ENCODE peak calls at places on chromosome 4, in ten cellular contexts. Z is HepG2, I is endothelial cell of umbilical vein, P is HCT116, N is PC-3, Y is MM.1S, J is neuronal stem cell, H is K562, V is SK-N-SH, R is kidney. G is an unnamed sample.
A peak's percentile ranks its signal among the peaks of the same experiment; 100 is the strongest.

GRCh38 chr4:90575371-90575770 is 448.2 kb downstream of the CCSER1 start:
- DNase-seq in Z (no peak), I (no peak), P (no peak), N (peak; percentile 32), Y (no peak), J (no peak), H (no peak), V (no peak), R (no peak), G (no peak)

GRCh38 chr4:176191974-176192373 is 3.4 kb downstream of the SPATA4 start:
- DNase-seq in Z (no peak), I (peak; percentile 71), P (no peak), N (peak; percentile 33), Y (no peak), J (no peak), H (no peak), V (peak; percentile 32), R (no peak), G (no peak)

GRCh38 chr4:166293551-166293950 is 420.5 kb downstream of the TLL1 start:
- DNase-seq in Z (no peak), I (peak; percentile 24), P (no peak), N (peak; percentile 28), Y (no peak), J (no peak), H (no peak), V (no peak), R (no peak), G (no peak)

GRCh38 chr4:21992330-21992729 is 43.8 kb upstream of the KCNIP4 start:
- DNase-seq in Z (no peak), I (no peak), P (no peak), N (no peak), Y (no peak), J (no peak), H (no peak), V (no peak), R (no peak), G (no peak)

GRCh38 chr4:155426953-155427352 is 50.2 kb upstream of the MAP9 start:
- DNase-seq in Z (no peak), I (no peak), P (no peak), N (no peak), Y (no peak), J (no peak), H (no peak), V (no peak), R (no peak), G (no peak)

GRCh38 chr4:112170451-112170993 is 25.3 kb downstream of the FAM241A start:
- DNase-seq in Z (peak; percentile 43), I (peak; percentile 74), P (peak; percentile 94), N (peak; percentile 78), Y (no peak), J (no peak), H (peak; percentile 84), V (no peak), R (no peak), G (no peak)

GRCh38 chr4:13920901-13921300 is 293.4 kb upstream of the BOD1L1 start:
- DNase-seq in Z (peak; percentile 16), I (peak; percentile 93), P (no peak), N (peak; percentile 97), Y (no peak), J (no peak), H (peak; percentile 1), V (no peak), R (no peak), G (peak; percentile 20)

GRCh38 chr4:101345271-101345595 is 2.1 kb downstream of the PPP3CA start:
- DNase-seq in Z (no peak), I (peak; percentile 47), P (no peak), N (no peak), Y (no peak), J (no peak), H (peak; percentile 13), V (peak; percentile 30), R (no peak), G (no peak)

GRCh38 chr4:129972257-129972656 is 876.3 kb downstream of the C4orf33 start:
- DNase-seq in Z (no peak), I (no peak), P (peak; percentile 3), N (no peak), Y (peak; percentile 12), J (no peak), H (no peak), V (no peak), R (no peak), G (no peak)

GRCh38 chr4:188411805-188412204 is 272.6 kb downstream of the TRIML1 start:
- DNase-seq in Z (no peak), I (no peak), P (no peak), N (no peak), Y (no peak), J (no peak), H (peak; percentile 1), V (no peak), R (no peak), G (no peak)

GRCh38 chr4:63460075-63460474 is 949.2 kb downstream of the TECRL start:
- DNase-seq in Z (no peak), I (no peak), P (no peak), N (no peak), Y (peak; percentile 25), J (no peak), H (no peak), V (no peak), R (no peak), G (no peak)

GRCh38 chr4:90198086-90198847 is 71.1 kb downstream of the CCSER1 start:
- DNase-seq in Z (no peak), I (no peak), P (no peak), N (no peak), Y (no peak), J (no peak), H (no peak), V (no peak), R (no peak), G (no peak)

GRCh38 chr4:26583538-26583864 is 383 bp upstream of the TBC1D19 start:
- DNase-seq in Z (no peak), I (no peak), P (no peak), N (peak; percentile 57), Y (no peak), J (peak; percentile 1), H (no peak), V (no peak), R (no peak), G (no peak)

GRCh38 chr4:148444296-148445070 is 2.3 kb upstream of the NR3C2 start:
- DNase-seq in Z (no peak), I (peak; percentile 51), P (no peak), N (peak; percentile 22), Y (peak; percentile 27), J (peak; percentile 48), H (no peak), V (peak; percentile 74), R (peak; percentile 79), G (peak; percentile 44)

GRCh38 chr4:38781854-38782261 is 932 bp downstream of the TLR10 start:
- DNase-seq in Z (no peak), I (no peak), P (no peak), N (no peak), Y (no peak), J (no peak), H (no peak), V (no peak), R (no peak), G (no peak)

GRCh38 chr4:184097240-184097619 is 120.4 kb downstream of the ENPP6 start:
- DNase-seq in Z (no peak), I (no peak), P (no peak), N (no peak), Y (no peak), J (no peak), H (peak; percentile 40), V (no peak), R (peak; percentile 86), G (peak; percentile 37)

GRCh38 chr4:6250235-6250983 is 19.2 kb upstream of the WFS1 start:
- DNase-seq in Z (peak; percentile 67), I (peak; percentile 74), P (peak; percentile 76), N (peak; percentile 85), Y (peak; percentile 75), J (peak; percentile 84), H (peak; percentile 68), V (peak; percentile 76), R (no peak), G (no peak)

DNA sequence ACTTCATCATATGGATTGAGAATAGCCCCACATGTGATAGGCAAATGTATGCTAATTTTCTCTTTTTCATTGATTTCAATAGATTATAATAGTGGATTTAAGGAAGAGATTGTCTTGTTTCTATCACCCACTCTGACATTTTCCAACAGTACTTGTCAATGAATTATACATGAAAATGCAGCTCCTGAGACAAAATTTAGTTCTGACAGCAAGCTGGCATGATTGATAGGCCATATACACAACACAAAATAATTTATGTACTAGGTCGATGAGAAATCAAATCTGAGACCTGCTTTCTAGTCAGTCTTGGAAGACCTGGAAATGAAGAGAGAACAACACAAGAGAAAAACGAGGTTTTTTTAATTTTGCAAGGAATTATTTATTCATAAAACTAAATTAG is 118.0 kb upstream of the MYOZ2 start:
- DNase-seq in Z (no peak), I (no peak), P (no peak), N (no peak), Y (no peak), J (no peak), H (no peak), V (no peak), R (no peak), G (no peak)
- H3K4me3 ChIP-seq in Z (no peak overlapping the region), I (no peak overlapping the region), P (no peak overlapping the region), N (no peak overlapping the region), Y (no peak overlapping the region), J (no peak overlapping the region), H (no peak overlapping the region), V (no peak overlapping the region), R (no peak overlapping the region), G (no peak overlapping the region)

GRCh38 chr4:37664696-37665095 is 21.5 kb downstream of the RELL1 start:
- DNase-seq in Z (no peak), I (no peak), P (no peak), N (no peak), Y (no peak), J (no peak), H (no peak), V (no peak), R (no peak), G (no peak)
- H3K9ac ChIP-seq in Z (no peak overlapping the region), I (peak overlapping the region; percentile 87), P (no peak overlapping the region), N (no peak overlapping the region), Y (no peak overlapping the region), J (no peak overlapping the region), H (no peak overlapping the region), V (no peak overlapping the region), R (no peak overlapping the region), G (no peak overlapping the region)

DNA sequence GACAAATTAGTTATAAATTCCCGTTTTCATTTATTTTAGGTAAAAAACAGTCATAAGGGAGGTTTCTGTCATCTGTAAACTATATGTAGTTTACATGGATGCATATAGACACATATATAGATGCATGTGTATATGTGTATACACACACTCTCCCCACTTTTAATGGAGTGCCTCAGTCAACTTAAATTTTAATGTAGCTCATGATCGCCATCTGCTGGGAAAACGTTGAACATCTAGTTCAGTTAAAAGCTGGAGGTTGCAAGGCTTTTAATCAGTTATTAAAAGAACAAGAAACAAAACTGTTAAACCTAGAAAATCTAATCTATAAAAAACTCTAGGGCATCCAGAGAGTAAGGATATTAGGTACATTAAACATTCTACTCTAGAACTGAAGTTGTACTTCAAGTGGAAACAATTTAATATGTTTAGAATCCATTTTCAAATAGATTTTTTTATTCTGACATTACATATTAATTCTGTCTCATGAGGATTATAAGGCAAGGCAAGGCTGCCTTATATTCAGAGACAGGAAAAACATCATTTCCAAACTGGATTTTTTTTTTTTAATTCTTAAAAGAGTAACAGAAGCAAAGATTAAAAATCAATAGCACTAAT is 122.6 kb downstream of the SHISA3 start:
- DNase-seq in Z (peak; percentile 12), I (peak; percentile 74), P (peak; percentile 28), N (peak; percentile 81), Y (peak; percentile 63), J (peak; percentile 51), H (peak; percentile 59), V (peak; percentile 25), R (no peak), G (peak; percentile 54)
- H3K27ac ChIP-seq in Z (no peak overlapping the region), I (no peak overlapping the region), P (no peak overlapping the region), N (no peak overlapping the region), Y (no peak overlapping the region), J (no peak overlapping the region), H (no peak overlapping the region), V (no peak overlapping the region), R (no peak overlapping the region), G (no peak overlapping the region)

GRCh38 chr4:1547131-1547862 is 136.8 kb downstream of the FAM53A start:
- DNase-seq in Z (no peak), I (peak; percentile 12), P (no peak), N (no peak), Y (no peak), J (no peak), H (no peak), V (no peak), R (peak; percentile 54), G (no peak)
- H3K4me3 ChIP-seq in Z (no peak overlapping the region), I (no peak overlapping the region), P (no peak overlapping the region), N (no peak overlapping the region), Y (no peak overlapping the region), J (no peak overlapping the region), H (no peak overlapping the region), V (no peak overlapping the region), R (no peak overlapping the region), G (no peak overlapping the region)